ENCODE peak calls at places on chromosomes 11 and 22, in seven cellular contexts. One of them, this sample, is unnamed.

GRCh38 chr11:117816151-117816741 is 8.3 kb downstream of the FXYD2 start:
- DNase-seq in stimulated activated CD4-positive, alpha-beta T cell treated with anti-CD3 and anti-CD28 coated beads, Interleukin-4, amount 100 ng/mL, for 1 hour: no peak
- DNase-seq in heart right ventricle: peak
- DNase-seq in activated T-helper 1 cell treated with anti-CD3 and anti-CD28 coated beads, Interleukin-12 subunit alpha, Interleukin-12 subunit beta, Interleukin-2, Interleukin-4 antibody, amounts not matched to agents 30 ng/mL and 10 ng/mL and 1 ng/mL, durations not matched to agents 14 hours and 24 hours and 36 hours: no peak
- DNase-seq in caudate nucleus: no peak
- DNase-seq in C1 segment of cervical spinal cord: peak
- DNase-seq in lung microvascular endothelial cell: no peak
- DNase-seq in this sample: no peak

GRCh38 chr22:41939981-41940852 is 6.7 kb downstream of the CENPM start:
- DNase-seq in heart right ventricle: no peak
- DNase-seq in activated T-helper 1 cell treated with anti-CD3 and anti-CD28 coated beads, Interleukin-12 subunit alpha, Interleukin-12 subunit beta, Interleukin-2, Interleukin-4 antibody, amounts not matched to agents 30 ng/mL and 10 ng/mL and 1 ng/mL, durations not matched to agents 14 hours and 24 hours and 36 hours: peak
- DNase-seq in stimulated activated CD4-positive, alpha-beta T cell treated with anti-CD3 and anti-CD28 coated beads, Interleukin-4, amount 100 ng/mL, for 1 hour: peak
- DNase-seq in caudate nucleus: no peak
- DNase-seq in lung microvascular endothelial cell: no peak
- DNase-seq in C1 segment of cervical spinal cord: peak
- DNase-seq in this sample: peak

GRCh38 chr11:34263462-34264186 is 94.2 kb downstream of the ABTB2 start:
- DNase-seq in stimulated activated CD4-positive, alpha-beta T cell treated with anti-CD3 and anti-CD28 coated beads, Interleukin-4, amount 100 ng/mL, for 1 hour: no peak
- DNase-seq in lung microvascular endothelial cell: peak
- DNase-seq in heart right ventricle: peak
- DNase-seq in C1 segment of cervical spinal cord: no peak
- DNase-seq in caudate nucleus: no peak
- DNase-seq in activated T-helper 1 cell treated with anti-CD3 and anti-CD28 coated beads, Interleukin-12 subunit alpha, Interleukin-12 subunit beta, Interleukin-2, Interleukin-4 antibody, amounts not matched to agents 30 ng/mL and 10 ng/mL and 1 ng/mL, durations not matched to agents 14 hours and 24 hours and 36 hours: no peak
- DNase-seq in this sample: no peak

GRCh38 chr11:14454861-14455632 is 44.6 kb downstream of the COPB1 start:
- DNase-seq in C1 segment of cervical spinal cord: no peak
- DNase-seq in lung microvascular endothelial cell: peak
- DNase-seq in heart right ventricle: no peak
- DNase-seq in activated T-helper 1 cell treated with anti-CD3 and anti-CD28 coated beads, Interleukin-12 subunit alpha, Interleukin-12 subunit beta, Interleukin-2, Interleukin-4 antibody, amounts not matched to agents 30 ng/mL and 10 ng/mL and 1 ng/mL, durations not matched to agents 14 hours and 24 hours and 36 hours: no peak
- DNase-seq in caudate nucleus: no peak
- DNase-seq in stimulated activated CD4-positive, alpha-beta T cell treated with anti-CD3 and anti-CD28 coated beads, Interleukin-4, amount 100 ng/mL, for 1 hour: no peak
- DNase-seq in this sample: no peak

GRCh38 chr22:47125603-47126002 is 363.2 kb downstream of the TBC1D22A start:
- DNase-seq in caudate nucleus: no peak
- DNase-seq in heart right ventricle: no peak
- DNase-seq in C1 segment of cervical spinal cord: no peak
- DNase-seq in lung microvascular endothelial cell: peak
- DNase-seq in activated T-helper 1 cell treated with anti-CD3 and anti-CD28 coated beads, Interleukin-12 subunit alpha, Interleukin-12 subunit beta, Interleukin-2, Interleukin-4 antibody, amounts not matched to agents 30 ng/mL and 10 ng/mL and 1 ng/mL, durations not matched to agents 14 hours and 24 hours and 36 hours: no peak
- DNase-seq in stimulated activated CD4-positive, alpha-beta T cell treated with anti-CD3 and anti-CD28 coated beads, Interleukin-4, amount 100 ng/mL, for 1 hour: no peak
- DNase-seq in this sample: no peak

GRCh38 chr22:49095366-49095765 is 732.3 kb downstream of the BRD1 start:
- DNase-seq in stimulated activated CD4-positive, alpha-beta T cell treated with anti-CD3 and anti-CD28 coated beads, Interleukin-4, amount 100 ng/mL, for 1 hour: no peak
- DNase-seq in caudate nucleus: no peak
- DNase-seq in C1 segment of cervical spinal cord: no peak
- DNase-seq in lung microvascular endothelial cell: no peak
- DNase-seq in heart right ventricle: no peak
- DNase-seq in activated T-helper 1 cell treated with anti-CD3 and anti-CD28 coated beads, Interleukin-12 subunit alpha, Interleukin-12 subunit beta, Interleukin-2, Interleukin-4 antibody, amounts not matched to agents 30 ng/mL and 10 ng/mL and 1 ng/mL, durations not matched to agents 14 hours and 24 hours and 36 hours: no peak
- DNase-seq in this sample: no peak

GRCh38 chr11:10409207-10409661 is 45.8 kb upstream of the AMPD3 start:
- DNase-seq in C1 segment of cervical spinal cord: no peak
- DNase-seq in heart right ventricle: no peak
- DNase-seq in lung microvascular endothelial cell: no peak
- DNase-seq in activated T-helper 1 cell treated with anti-CD3 and anti-CD28 coated beads, Interleukin-12 subunit alpha, Interleukin-12 subunit beta, Interleukin-2, Interleukin-4 antibody, amounts not matched to agents 30 ng/mL and 10 ng/mL and 1 ng/mL, durations not matched to agents 14 hours and 24 hours and 36 hours: no peak
- DNase-seq in caudate nucleus: no peak
- DNase-seq in stimulated activated CD4-positive, alpha-beta T cell treated with anti-CD3 and anti-CD28 coated beads, Interleukin-4, amount 100 ng/mL, for 1 hour: no peak
- DNase-seq in this sample: no peak

GRCh38 chr11:101987370-101987769 is 59.9 kb upstream of the CFAP300 start:
- DNase-seq in heart right ventricle: no peak
- DNase-seq in caudate nucleus: no peak
- DNase-seq in stimulated activated CD4-positive, alpha-beta T cell treated with anti-CD3 and anti-CD28 coated beads, Interleukin-4, amount 100 ng/mL, for 1 hour: no peak
- DNase-seq in lung microvascular endothelial cell: no peak
- DNase-seq in C1 segment of cervical spinal cord: no peak
- DNase-seq in activated T-helper 1 cell treated with anti-CD3 and anti-CD28 coated beads, Interleukin-12 subunit alpha, Interleukin-12 subunit beta, Interleukin-2, Interleukin-4 antibody, amounts not matched to agents 30 ng/mL and 10 ng/mL and 1 ng/mL, durations not matched to agents 14 hours and 24 hours and 36 hours: no peak
- DNase-seq in this sample: no peak

GRCh38 chr11:67302571-67303131 is 679 bp upstream of the SSH3 start:
- DNase-seq in stimulated activated CD4-positive, alpha-beta T cell treated with anti-CD3 and anti-CD28 coated beads, Interleukin-4, amount 100 ng/mL, for 1 hour: no peak
- DNase-seq in caudate nucleus: no peak
- DNase-seq in C1 segment of cervical spinal cord: no peak
- DNase-seq in lung microvascular endothelial cell: no peak
- DNase-seq in activated T-helper 1 cell treated with anti-CD3 and anti-CD28 coated beads, Interleukin-12 subunit alpha, Interleukin-12 subunit beta, Interleukin-2, Interleukin-4 antibody, amounts not matched to agents 30 ng/mL and 10 ng/mL and 1 ng/mL, durations not matched to agents 14 hours and 24 hours and 36 hours: no peak
- DNase-seq in heart right ventricle: peak
- DNase-seq in this sample: no peak

GRCh38 chr11:83895516-83895915 is 609.3 kb upstream of the CCDC90B start:
- DNase-seq in caudate nucleus: no peak
- DNase-seq in activated T-helper 1 cell treated with anti-CD3 and anti-CD28 coated beads, Interleukin-12 subunit alpha, Interleukin-12 subunit beta, Interleukin-2, Interleukin-4 antibody, amounts not matched to agents 30 ng/mL and 10 ng/mL and 1 ng/mL, durations not matched to agents 14 hours and 24 hours and 36 hours: no peak
- DNase-seq in lung microvascular endothelial cell: no peak
- DNase-seq in C1 segment of cervical spinal cord: no peak
- DNase-seq in stimulated activated CD4-positive, alpha-beta T cell treated with anti-CD3 and anti-CD28 coated beads, Interleukin-4, amount 100 ng/mL, for 1 hour: no peak
- DNase-seq in heart right ventricle: no peak
- DNase-seq in this sample: no peak

GRCh38 chr11:35166369-35167360 is 27.7 kb downstream of the CD44 start:
- DNase-seq in lung microvascular endothelial cell: no peak
- DNase-seq in heart right ventricle: no peak
- DNase-seq in caudate nucleus: no peak
- DNase-seq in activated T-helper 1 cell treated with anti-CD3 and anti-CD28 coated beads, Interleukin-12 subunit alpha, Interleukin-12 subunit beta, Interleukin-2, Interleukin-4 antibody, amounts not matched to agents 30 ng/mL and 10 ng/mL and 1 ng/mL, durations not matched to agents 14 hours and 24 hours and 36 hours: peak
- DNase-seq in C1 segment of cervical spinal cord: peak
- DNase-seq in stimulated activated CD4-positive, alpha-beta T cell treated with anti-CD3 and anti-CD28 coated beads, Interleukin-4, amount 100 ng/mL, for 1 hour: peak
- DNase-seq in this sample: peak

GRCh38 chr22:41910050-41910598 is 4.8 kb downstream of the SHISA8 start:
- DNase-seq in stimulated activated CD4-positive, alpha-beta T cell treated with anti-CD3 and anti-CD28 coated beads, Interleukin-4, amount 100 ng/mL, for 1 hour: no peak
- DNase-seq in activated T-helper 1 cell treated with anti-CD3 and anti-CD28 coated beads, Interleukin-12 subunit alpha, Interleukin-12 subunit beta, Interleukin-2, Interleukin-4 antibody, amounts not matched to agents 30 ng/mL and 10 ng/mL and 1 ng/mL, durations not matched to agents 14 hours and 24 hours and 36 hours: no peak
- DNase-seq in caudate nucleus: no peak
- DNase-seq in lung microvascular endothelial cell: no peak
- DNase-seq in C1 segment of cervical spinal cord: no peak
- DNase-seq in heart right ventricle: peak
- DNase-seq in this sample: no peak

GRCh38 chr11:33774356-33775063 is at the start of gene FBXO3:
- DNase-seq in heart right ventricle: peak
- DNase-seq in activated T-helper 1 cell treated with anti-CD3 and anti-CD28 coated beads, Interleukin-12 subunit alpha, Interleukin-12 subunit beta, Interleukin-2, Interleukin-4 antibody, amounts not matched to agents 30 ng/mL and 10 ng/mL and 1 ng/mL, durations not matched to agents 14 hours and 24 hours and 36 hours: peak
- DNase-seq in lung microvascular endothelial cell: peak
- DNase-seq in stimulated activated CD4-positive, alpha-beta T cell treated with anti-CD3 and anti-CD28 coated beads, Interleukin-4, amount 100 ng/mL, for 1 hour: peak
- DNase-seq in C1 segment of cervical spinal cord: peak
- DNase-seq in caudate nucleus: no peak
- DNase-seq in this sample: peak

GRCh38 chr11:121441533-121441932 is 10.6 kb upstream of the SORL1 start:
- DNase-seq in activated T-helper 1 cell treated with anti-CD3 and anti-CD28 coated beads, Interleukin-12 subunit alpha, Interleukin-12 subunit beta, Interleukin-2, Interleukin-4 antibody, amounts not matched to agents 30 ng/mL and 10 ng/mL and 1 ng/mL, durations not matched to agents 14 hours and 24 hours and 36 hours: no peak
- DNase-seq in lung microvascular endothelial cell: no peak
- DNase-seq in heart right ventricle: no peak
- DNase-seq in caudate nucleus: no peak
- DNase-seq in C1 segment of cervical spinal cord: no peak
- DNase-seq in stimulated activated CD4-positive, alpha-beta T cell treated with anti-CD3 and anti-CD28 coated beads, Interleukin-4, amount 100 ng/mL, for 1 hour: no peak
- DNase-seq in this sample: no peak

GRCh38 chr11:96543177-96543576 is 153.4 kb downstream of the JRKL start:
- DNase-seq in activated T-helper 1 cell treated with anti-CD3 and anti-CD28 coated beads, Interleukin-12 subunit alpha, Interleukin-12 subunit beta, Interleukin-2, Interleukin-4 antibody, amounts not matched to agents 30 ng/mL and 10 ng/mL and 1 ng/mL, durations not matched to agents 14 hours and 24 hours and 36 hours: no peak
- DNase-seq in stimulated activated CD4-positive, alpha-beta T cell treated with anti-CD3 and anti-CD28 coated beads, Interleukin-4, amount 100 ng/mL, for 1 hour: no peak
- DNase-seq in C1 segment of cervical spinal cord: no peak
- DNase-seq in heart right ventricle: no peak
- DNase-seq in lung microvascular endothelial cell: no peak
- DNase-seq in caudate nucleus: no peak
- DNase-seq in this sample: no peak

This sample was measured in activated naive CD4-positive, alpha-beta T cell treated with Interleukin-2 at 50 U/mL for 16 hours.